ENCODE peak calls at places on chromosomes 12 and 14, in eight cellular contexts. R, K, V, S, J, U, Y and Z are unnamed samples.

GRCh38 chr12:53286448-53286847 is 8.9 kb upstream of the PFDN5 start:
- DNase-seq in K (no peak), S (no peak), V (no peak), J (no peak), U (no peak), Y (no peak), R (no peak), Z (no peak)

GRCh38 chr12:118964988-118965387 is 16.4 kb upstream of the SRRM4 start:
- DNase-seq in K (no peak), Y (no peak), V (no peak), J (no peak), U (no peak), R (no peak), S (no peak), Z (no peak)

GRCh38 chr12:114682920-114683708 is 861 bp downstream of the TBX3 start:
- DNase-seq in K (no peak), U (no peak), J (no peak), S (no peak), R (no peak), Y (peak), V (no peak), Z (no peak)

GRCh38 chr12:100868487-100868886 is 73.9 kb downstream of the ANO4 start:
- DNase-seq in U (no peak), Y (no peak), K (no peak), S (peak), V (no peak), R (no peak), J (peak), Z (no peak)

GRCh38 chr14:61219673-61220072 is 61.5 kb downstream of the TMEM30B start:
- DNase-seq in K (no peak), Y (no peak), V (no peak), R (no peak), S (no peak), U (no peak), J (no peak), Z (no peak)

GRCh38 chr12:124188561-124189405 is 106.1 kb upstream of the RFLNA start:
- DNase-seq in S (peak), R (peak), U (no peak), J (no peak), V (no peak), Y (no peak), K (no peak), Z (no peak)

GRCh38 chr12:116977465-116978380 is 67.0 kb downstream of the FBXW8 start:
- DNase-seq in V (no peak), S (peak), K (no peak), U (no peak), J (no peak), Y (no peak), R (no peak), Z (no peak)

GRCh38 chr12:51846911-51847829 is 1.3 kb downstream of the FIGNL2 start:
- DNase-seq in V (no peak), K (peak), Y (peak), S (peak), J (peak), U (no peak), R (no peak), Z (peak)

GRCh38 chr14:89429206-89430091 is 12.4 kb upstream of the FOXN3 start:
- DNase-seq in J (no peak), K (no peak), Y (no peak), U (no peak), V (no peak), R (no peak), S (peak), Z (no peak)

GRCh38 chr12:52241205-52241842 is 8.3 kb downstream of the KRT7 start:
- DNase-seq in S (peak), K (no peak), Y (no peak), J (no peak), R (no peak), V (no peak), U (no peak), Z (no peak)

GRCh38 chr14:103207038-103207403 is 83.8 kb downstream of the TNFAIP2 start:
- DNase-seq in S (peak), K (no peak), J (peak), R (peak), Y (peak), V (no peak), U (no peak), Z (peak)

GRCh38 chr14:68896132-68896531 is 83.0 kb downstream of the ACTN1 start:
- DNase-seq in V (no peak), Y (no peak), J (no peak), R (peak), U (no peak), K (no peak), S (no peak), Z (peak)

GRCh38 chr12:42705863-42706262 is 116.3 kb upstream of the PRICKLE1 start:
- DNase-seq in R (peak), Y (peak), J (peak), V (no peak), S (peak), U (no peak), K (no peak), Z (peak)

GRCh38 chr12:20367731-20368652 is at the start of gene PDE3A:
- DNase-seq in U (no peak), V (no peak), K (no peak), R (peak), J (peak), Y (peak), S (peak), Z (peak)

GRCh38 chr12:109952160-109952858 is 43.9 kb downstream of the GIT2 start:
- DNase-seq in U (no peak), V (no peak), Y (no peak), R (peak), J (no peak), K (no peak), S (no peak), Z (no peak)

GRCh38 chr12:3035171-3035570 is 42.0 kb upstream of the TSPAN9 start:
- DNase-seq in U (no peak), S (no peak), K (no peak), V (no peak), J (peak), R (peak), Y (no peak), Z (no peak)

GRCh38 chr12:88743946-88744685 is 163.8 kb upstream of the KITLG start:
- DNase-seq in U (no peak), J (peak), R (no peak), Y (no peak), V (no peak), K (no peak), S (no peak), Z (no peak)

GRCh38 chr12:64806593-64806992 is 17.9 kb upstream of the TBC1D30 start:
- DNase-seq in Y (no peak), U (no peak), J (peak), V (no peak), K (no peak), S (peak), R (no peak), Z (no peak)

GRCh38 chr14:90510208-90510607 is 113.4 kb downstream of the CALM1 start:
- DNase-seq in V (no peak), K (no peak), J (no peak), Y (no peak), S (no peak), R (no peak), U (no peak), Z (peak)

GRCh38 chr14:99684356-99684952 is 356 bp downstream of the CYP46A1 start:
- DNase-seq in K (no peak), V (no peak), R (no peak), U (no peak), Y (no peak), J (no peak), S (peak), Z (no peak)

GRCh38 chr14:68363401-68363800 is 429.5 kb downstream of the ZFP36L1 start:
- DNase-seq in J (no peak), R (no peak), S (no peak), V (no peak), U (no peak), Y (no peak), K (no peak), Z (peak)

GRCh38 chr12:53053223-53054111 is 3.6 kb downstream of the TNS2 start:
- DNase-seq in J (peak), K (peak), V (no peak), R (peak), Y (no peak), U (no peak), S (peak), Z (no peak)

GRCh38 chr14:34275038-34275437 is 187.0 kb downstream of the SPTSSA start:
- DNase-seq in U (no peak), S (no peak), R (no peak), V (no peak), Y (no peak), K (no peak), J (no peak), Z (no peak)

GRCh38 chr14:71621276-71621675 is 311.0 kb upstream of the RGS6 start:
- DNase-seq in Y (no peak), V (no peak), U (no peak), R (no peak), K (no peak), J (no peak), S (no peak), Z (no peak)

GRCh38 chr12:62760779-62761178 is 174.2 kb downstream of the PPM1H start:
- DNase-seq in J (peak), S (peak), V (no peak), U (no peak), K (no peak), Y (no peak), R (no peak), Z (no peak)

GRCh38 chr12:85804663-85805062 is 31.5 kb downstream of the RASSF9 start:
- DNase-seq in V (no peak), Y (no peak), S (no peak), K (no peak), U (no peak), J (peak), R (no peak), Z (no peak)

GRCh38 chr14:78157855-78158436 is 12.2 kb upstream of the NRXN3 start:
- DNase-seq in J (peak), Y (no peak), U (no peak), V (no peak), K (no peak), R (no peak), S (no peak), Z (no peak)

GRCh38 chr14:77965919-77966435 is 166.1 kb downstream of the ADCK1 start:
- DNase-seq in R (no peak), Y (no peak), S (peak), J (peak), V (no peak), U (no peak), K (no peak), Z (peak)

DNA sequence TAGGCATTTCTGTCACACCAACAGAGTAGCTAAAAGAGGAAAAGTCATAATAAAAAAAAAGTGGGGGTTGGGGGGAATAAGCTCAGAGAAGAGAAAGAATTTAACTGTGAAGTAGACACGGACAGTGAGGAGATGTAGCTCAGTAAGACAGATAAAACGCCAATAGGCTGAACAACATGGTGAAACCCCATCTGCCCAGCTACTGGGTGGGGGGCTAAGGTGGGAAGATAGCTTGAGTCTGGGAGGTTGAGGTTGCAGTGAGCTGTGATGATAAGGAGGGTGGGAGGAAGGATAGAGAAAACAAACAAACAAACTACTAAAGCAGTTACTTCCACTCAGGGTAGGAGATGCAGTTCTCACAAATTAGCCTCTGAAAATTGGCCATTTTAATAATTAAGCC is 25.0 kb downstream of the HECTD4 start:
- DNase-seq in R (no peak), S (no peak), U (no peak), K (no peak), Y (no peak), J (no peak), V (no peak), Z (no peak)
- H3K27ac ChIP-seq in R (no peak), S (no peak), U (no peak), K (no peak), Y (no peak), J (no peak), V (no peak), Z (no peak)

DNA sequence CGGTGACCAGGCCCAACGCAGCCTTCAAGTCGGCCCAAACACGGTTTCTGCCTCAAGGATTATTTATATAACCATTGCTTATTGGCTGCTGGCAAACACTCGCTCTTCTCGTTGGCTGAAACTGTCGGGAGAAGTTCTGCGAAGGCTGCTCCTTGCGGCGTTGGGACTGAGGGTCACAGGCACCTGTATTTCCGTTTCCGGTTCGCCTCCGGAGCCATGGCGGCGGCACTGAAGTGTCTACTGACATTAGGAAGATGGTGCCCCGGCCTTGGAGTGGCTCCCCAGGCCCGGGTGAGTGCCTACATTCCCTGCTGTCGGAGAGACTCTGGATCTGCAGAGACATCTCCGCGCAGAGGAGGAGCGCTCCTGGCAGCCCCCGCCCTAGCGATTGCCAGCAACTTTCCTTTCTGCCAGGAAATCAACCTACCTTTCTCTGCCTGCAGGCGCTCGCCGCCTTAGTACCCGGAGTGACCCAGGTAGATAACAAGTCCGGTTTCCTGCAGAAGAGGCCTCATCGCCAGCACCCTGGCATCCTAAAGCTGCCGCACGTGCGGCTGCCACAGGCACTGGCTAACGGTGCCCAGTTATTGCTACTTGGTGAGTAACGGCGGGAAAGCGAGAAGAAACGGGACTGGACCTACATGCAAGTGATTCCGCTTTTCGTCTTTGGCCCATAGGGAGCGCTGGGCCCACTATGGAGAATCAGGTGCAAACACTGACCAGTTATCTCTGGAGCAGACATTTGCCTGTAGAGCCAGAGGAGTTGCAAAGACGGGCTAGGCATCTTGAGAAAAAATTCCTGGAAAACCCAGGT is at the start of gene METTL17:
- DNase-seq in V (no peak), S (peak), U (peak), Y (peak), J (peak), K (peak), R (peak), Z (peak)
- H3K27ac ChIP-seq in V (peak), S (peak), U (peak), Y (peak), J (peak), K (peak), R (peak), Z (peak)

DNA sequence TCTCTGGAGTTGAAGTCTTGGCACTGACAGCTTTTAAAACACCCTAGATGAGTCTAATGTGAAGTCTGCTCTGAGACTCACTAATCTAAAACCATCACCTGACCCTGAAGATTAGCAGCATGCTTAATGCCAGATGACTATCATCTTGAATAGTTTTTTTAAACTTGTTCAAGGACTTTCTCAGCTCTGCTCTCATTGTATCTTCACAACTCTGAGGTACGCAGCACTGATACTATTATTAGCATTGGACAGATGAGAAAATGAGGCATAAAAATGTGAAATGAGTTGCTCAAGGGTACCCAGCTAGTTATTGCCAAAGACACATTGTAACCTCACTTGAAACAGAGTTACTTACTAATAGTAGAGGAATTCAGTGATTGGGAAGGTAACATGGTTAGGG is 4.8 kb downstream of the SLC38A1 start:
- DNase-seq in Y (no peak), K (no peak), R (no peak), U (no peak), S (peak), V (no peak), J (no peak), Z (no peak)
- H3K27ac ChIP-seq in Y (peak), K (no peak), R (no peak), U (peak), S (no peak), V (no peak), J (peak), Z (no peak)

DNA sequence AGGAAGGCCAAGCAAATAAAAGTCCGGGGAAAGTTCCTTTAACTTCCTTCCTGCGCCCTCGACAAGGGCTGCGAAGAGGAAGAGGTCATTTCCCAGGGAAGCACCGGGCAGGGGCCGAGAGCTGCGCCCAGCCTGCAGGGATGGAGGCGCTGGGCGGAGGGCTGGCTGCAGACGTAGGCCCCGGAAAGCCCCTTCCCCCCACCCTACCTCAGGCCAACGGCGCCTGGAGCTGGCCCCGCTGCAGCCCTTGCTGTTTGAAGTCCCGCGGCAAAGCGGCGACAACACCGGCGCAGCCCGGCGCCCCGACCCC is 65.0 kb upstream of the PTGR2 start:
- DNase-seq in R (peak), U (no peak), S (peak), V (no peak), K (no peak), J (peak), Y (peak), Z (peak)
- H3K27ac ChIP-seq in R (peak), U (peak), S (peak), V (peak), K (peak), J (peak), Y (peak), Z (peak)

DNA sequence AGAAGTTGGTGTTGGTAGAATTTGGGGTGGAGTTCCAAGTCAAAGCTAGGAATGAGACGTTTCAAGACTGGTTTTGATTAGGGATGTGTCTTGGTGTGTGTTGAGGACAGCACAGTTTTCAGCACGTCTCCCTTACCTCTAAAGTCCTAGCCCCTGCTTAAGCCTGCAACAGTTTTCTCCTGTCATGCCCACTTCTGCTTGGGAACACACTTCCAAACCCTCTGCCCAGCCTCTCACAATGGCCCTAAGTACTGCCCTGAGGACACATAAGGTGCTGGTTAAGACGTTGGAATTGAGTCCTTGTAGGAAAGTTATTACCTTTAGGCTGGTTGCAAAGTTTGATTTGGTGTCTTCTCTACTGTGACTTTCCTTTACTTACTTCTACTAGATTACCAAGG is 710 bp upstream of the BMAL2 start:
- DNase-seq in S (no peak), K (no peak), J (no peak), Y (no peak), V (no peak), R (no peak), U (no peak), Z (no peak)
- H3K27ac ChIP-seq in S (no peak), K (no peak), J (no peak), Y (no peak), V (peak), R (no peak), U (peak), Z (no peak)

GRCh38 chr14:101875726-101876268 is 88.6 kb upstream of the DYNC1H1 start:
- DNase-seq in J (no peak), S (peak), Y (no peak), U (no peak), V (no peak), R (no peak), K (no peak), Z (no peak)

GRCh38 chr14:101875041-101875725 is 89.2 kb upstream of the DYNC1H1 start:
- DNase-seq in U (no peak), Y (no peak), V (no peak), S (no peak), J (no peak), K (no peak), R (no peak), Z (no peak)

GRCh38 chr14:101872333-101872732 is 92.0 kb upstream of the DYNC1H1 start:
- DNase-seq in U (no peak), S (no peak), R (no peak), V (no peak), Y (no peak), K (no peak), J (no peak), Z (no peak)

GRCh38 chr14:101874001-101874400 is 90.4 kb upstream of the DYNC1H1 start:
- DNase-seq in J (no peak), S (no peak), K (no peak), R (no peak), U (no peak), V (no peak), Y (no peak), Z (no peak)

GRCh38 chr14:101873401-101873800 is 91.0 kb upstream of the DYNC1H1 start:
- DNase-seq in U (no peak), V (no peak), S (no peak), K (no peak), Y (no peak), J (no peak), R (no peak), Z (no peak)
- H3K27ac ChIP-seq in U (no peak), V (no peak), S (no peak), K (no peak), Y (no peak), J (no peak), R (no peak), Z (no peak)

GRCh38 chr12:15580431-15580830 is 208.8 kb downstream of the EPS8 start:
- DNase-seq in V (no peak), J (no peak), U (no peak), K (no peak), R (no peak), Y (no peak), S (no peak), Z (no peak)

GRCh38 chr12:15584366-15585041 is 204.7 kb downstream of the EPS8 start:
- DNase-seq in R (no peak), S (peak), U (no peak), V (no peak), J (peak), K (no peak), Y (no peak), Z (no peak)

GRCh38 chr12:15575797-15576560 is 213.2 kb downstream of the EPS8 start:
- DNase-seq in J (no peak), S (no peak), K (no peak), U (no peak), Y (no peak), V (no peak), R (no peak), Z (no peak)

GRCh38 chr12:15583804-15584203 is 205.4 kb downstream of the EPS8 start:
- DNase-seq in Y (no peak), R (no peak), V (no peak), U (no peak), K (no peak), S (no peak), J (no peak), Z (no peak)

DNA sequence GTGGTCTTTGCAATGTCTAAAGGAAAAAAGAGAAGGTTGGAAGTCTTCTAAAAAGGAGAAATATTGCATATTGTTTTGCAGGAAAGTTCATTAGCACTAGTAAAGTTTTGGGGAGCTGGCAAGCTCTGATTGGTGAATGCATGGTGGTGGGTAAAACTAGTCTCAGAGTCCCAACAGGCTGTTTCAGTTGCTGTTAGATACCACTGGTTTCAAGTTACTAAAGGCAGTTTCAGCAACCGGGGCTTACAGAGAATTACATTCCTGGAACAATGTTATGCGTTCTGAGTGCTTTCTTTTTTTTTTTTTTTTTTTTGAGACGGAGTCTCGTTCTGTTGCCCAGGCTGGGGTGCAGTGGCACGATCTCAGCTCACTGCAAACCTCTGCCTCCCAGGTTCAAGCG is 208.2 kb downstream of the EPS8 start:
- DNase-seq in K (no peak), Y (no peak), V (no peak), S (no peak), R (no peak), U (no peak), J (peak), Z (no peak)
- H3K27ac ChIP-seq in K (no peak), Y (no peak), V (no peak), S (no peak), R (no peak), U (no peak), J (no peak), Z (no peak)

GRCh38 chr14:24369907-24370687 is 2.1 kb downstream of the NFATC4 start:
- DNase-seq in U (no peak), K (no peak), R (no peak), V (no peak), S (no peak), J (no peak), Y (no peak), Z (no peak)
- H3K27ac ChIP-seq in U (no peak), K (no peak), R (no peak), V (peak), S (no peak), J (no peak), Y (no peak), Z (no peak)

GRCh38 chr14:23939607-23940326 is 13.8 kb upstream of the DHRS4 start:
- DNase-seq in R (no peak), U (no peak), S (no peak), J (no peak), K (no peak), Y (no peak), V (no peak), Z (no peak)
- H3K27ac ChIP-seq in R (no peak), U (no peak), S (no peak), J (no peak), K (no peak), Y (no peak), V (no peak), Z (no peak)